ENCODE peak calls at places on chromosomes 2 and 18, in six cellular contexts. One of them, this sample, is unnamed.
A peak's percentile ranks its signal among the peaks of the same experiment; 100 is the strongest.

GRCh38 chr2:177984739-177985138 is 87.8 kb downstream of the PDE11A start:
- DNase-seq in cardiac muscle cell: peak; percentile 6
- DNase-seq in lung: no peak
- DNase-seq in GM23248: peak; percentile 50
- DNase-seq in KG1: no peak
- DNase-seq in hepatic stellate cell: no peak
- DNase-seq in this sample: peak; percentile 36

GRCh38 chr2:240467659-240468299 is 32.3 kb downstream of the GPC1 start:
- DNase-seq in cardiac muscle cell: no peak
- DNase-seq in lung: peak; percentile 26
- DNase-seq in GM23248: no peak
- DNase-seq in KG1: no peak
- DNase-seq in hepatic stellate cell: no peak
- DNase-seq in this sample: no peak

GRCh38 chr2:71578665-71579371 is 125.5 kb downstream of the DYSF start:
- DNase-seq in cardiac muscle cell: no peak
- DNase-seq in lung: peak; percentile 33
- DNase-seq in GM23248: peak; percentile 84
- DNase-seq in KG1: no peak
- DNase-seq in hepatic stellate cell: peak; percentile 90
- DNase-seq in this sample: no peak

GRCh38 chr2:16012626-16013501 is 72.5 kb downstream of the MYCN start:
- DNase-seq in cardiac muscle cell: no peak
- DNase-seq in lung: peak; percentile 60
- DNase-seq in GM23248: no peak
- DNase-seq in KG1: no peak
- DNase-seq in hepatic stellate cell: no peak
- DNase-seq in this sample: no peak

GRCh38 chr2:104758199-104758620 is 95.7 kb upstream of the POU3F3 start:
- DNase-seq in cardiac muscle cell: peak; percentile 33
- DNase-seq in lung: no peak
- DNase-seq in GM23248: peak; percentile 41
- DNase-seq in KG1: no peak
- DNase-seq in hepatic stellate cell: no peak
- DNase-seq in this sample: no peak

GRCh38 chr18:60722742-60723141 is 350.2 kb upstream of the MC4R start:
- DNase-seq in cardiac muscle cell: no peak
- DNase-seq in lung: no peak
- DNase-seq in GM23248: no peak
- DNase-seq in KG1: no peak
- DNase-seq in hepatic stellate cell: no peak
- DNase-seq in this sample: no peak

GRCh38 chr2:180979086-180979934 is 1.1 kb upstream of the UBE2E3 start:
- DNase-seq in cardiac muscle cell: peak; percentile 36
- DNase-seq in lung: no peak
- DNase-seq in GM23248: peak; percentile 77
- DNase-seq in KG1: no peak
- DNase-seq in hepatic stellate cell: peak; percentile 61
- DNase-seq in this sample: peak; percentile 90

GRCh38 chr2:83594261-83594660 is 864.8 kb downstream of the SUCLG1 start:
- DNase-seq in cardiac muscle cell: no peak
- DNase-seq in lung: no peak
- DNase-seq in GM23248: peak; percentile 78
- DNase-seq in KG1: no peak
- DNase-seq in hepatic stellate cell: no peak
- DNase-seq in this sample: no peak

GRCh38 chr2:240326246-240326645 is 109.2 kb upstream of the GPC1 start:
- DNase-seq in cardiac muscle cell: no peak
- DNase-seq in lung: no peak
- DNase-seq in GM23248: peak; percentile 29
- DNase-seq in KG1: no peak
- DNase-seq in hepatic stellate cell: no peak
- DNase-seq in this sample: peak; percentile 51

GRCh38 chr2:538646-539045 is 138.6 kb downstream of the TMEM18 start:
- DNase-seq in cardiac muscle cell: no peak
- DNase-seq in lung: no peak
- DNase-seq in GM23248: no peak
- DNase-seq in KG1: no peak
- DNase-seq in hepatic stellate cell: no peak
- DNase-seq in this sample: no peak

GRCh38 chr2:145170787-145171186 is 650.9 kb upstream of the ZEB2 start:
- DNase-seq in cardiac muscle cell: no peak
- DNase-seq in lung: no peak
- DNase-seq in GM23248: no peak
- DNase-seq in KG1: no peak
- DNase-seq in hepatic stellate cell: no peak
- DNase-seq in this sample: peak; percentile 21

GRCh38 chr2:177908182-177908581 is 164.4 kb downstream of the PDE11A start:
- DNase-seq in cardiac muscle cell: no peak
- DNase-seq in lung: no peak
- DNase-seq in GM23248: no peak
- DNase-seq in KG1: peak; percentile 28
- DNase-seq in hepatic stellate cell: no peak
- DNase-seq in this sample: peak; percentile 40

GRCh38 chr2:165745916-165746315 is 48.1 kb downstream of the GALNT3 start:
- DNase-seq in cardiac muscle cell: no peak
- DNase-seq in lung: peak; percentile 74
- DNase-seq in GM23248: peak; percentile 41
- DNase-seq in KG1: no peak
- DNase-seq in hepatic stellate cell: no peak
- DNase-seq in this sample: no peak

GRCh38 chr2:229445013-229445412 is 173.9 kb upstream of the PID1 start:
- DNase-seq in cardiac muscle cell: no peak
- DNase-seq in lung: peak; percentile 40
- DNase-seq in GM23248: peak; percentile 97
- DNase-seq in KG1: no peak
- DNase-seq in hepatic stellate cell: peak; percentile 61
- DNase-seq in this sample: peak; percentile 98

GRCh38 chr2:193517615-193518014 is 1322.9 kb upstream of the TMEFF2 start:
- DNase-seq in cardiac muscle cell: no peak
- DNase-seq in lung: no peak
- DNase-seq in GM23248: no peak
- DNase-seq in KG1: no peak
- DNase-seq in hepatic stellate cell: no peak
- DNase-seq in this sample: peak; percentile 44

GRCh38 chr2:206239157-206239556 is 35.3 kb upstream of the ZDBF2 start:
- DNase-seq in cardiac muscle cell: no peak
- DNase-seq in lung: no peak
- DNase-seq in GM23248: no peak
- DNase-seq in KG1: no peak
- DNase-seq in hepatic stellate cell: no peak
- DNase-seq in this sample: no peak

GRCh38 chr2:232365621-232366321 is 12.8 kb upstream of the ALPP start:
- DNase-seq in cardiac muscle cell: no peak
- DNase-seq in lung: no peak
- DNase-seq in GM23248: peak; percentile 60
- DNase-seq in KG1: peak; percentile 4
- DNase-seq in hepatic stellate cell: peak; percentile 62
- DNase-seq in this sample: peak; percentile 64

GRCh38 chr2:84970956-84971798 is at the start of gene KCMF1:
- DNase-seq in cardiac muscle cell: peak; percentile 80
- DNase-seq in lung: peak; percentile 84
- DNase-seq in GM23248: peak; percentile 86
- DNase-seq in KG1: no peak
- DNase-seq in hepatic stellate cell: peak; percentile 86
- DNase-seq in this sample: peak; percentile 80

GRCh38 chr2:141707486-141707885 is 423.3 kb downstream of the LRP1B start:
- DNase-seq in cardiac muscle cell: no peak
- DNase-seq in lung: no peak
- DNase-seq in GM23248: no peak
- DNase-seq in KG1: no peak
- DNase-seq in hepatic stellate cell: no peak
- DNase-seq in this sample: no peak

GRCh38 chr2:240308111-240308651 is 127.3 kb upstream of the GPC1 start:
- DNase-seq in cardiac muscle cell: no peak
- DNase-seq in lung: no peak
- DNase-seq in GM23248: no peak
- DNase-seq in KG1: no peak
- DNase-seq in hepatic stellate cell: no peak
- DNase-seq in this sample: no peak

GRCh38 chr18:54845788-54846187 is 17.5 kb downstream of the RAB27B start:
- DNase-seq in cardiac muscle cell: no peak
- DNase-seq in lung: no peak
- DNase-seq in GM23248: peak; percentile 39
- DNase-seq in KG1: no peak
- DNase-seq in hepatic stellate cell: peak; percentile 13
- DNase-seq in this sample: peak; percentile 66

GRCh38 chr2:30371028-30371708 is 75.9 kb upstream of the LCLAT1 start:
- DNase-seq in cardiac muscle cell: no peak
- DNase-seq in lung: no peak
- DNase-seq in GM23248: no peak
- DNase-seq in KG1: no peak
- DNase-seq in hepatic stellate cell: no peak
- DNase-seq in this sample: no peak

GRCh38 chr2:112481528-112482228 is at the start of gene TTL:
- DNase-seq in cardiac muscle cell: peak; percentile 89
- DNase-seq in lung: peak; percentile 74
- DNase-seq in GM23248: peak; percentile 90
- DNase-seq in KG1: peak; percentile 71
- DNase-seq in hepatic stellate cell: peak; percentile 75
- DNase-seq in this sample: peak; percentile 72

GRCh38 chr18:59719533-59720325 is 22.5 kb upstream of the CCBE1 start:
- DNase-seq in cardiac muscle cell: no peak
- DNase-seq in lung: no peak
- DNase-seq in GM23248: peak; percentile 92
- DNase-seq in KG1: no peak
- DNase-seq in hepatic stellate cell: peak; percentile 81
- DNase-seq in this sample: peak; percentile 91

GRCh38 chr2:15943914-15944313 is 3.6 kb downstream of the MYCN start:
- DNase-seq in cardiac muscle cell: peak; percentile 24
- DNase-seq in lung: no peak
- DNase-seq in GM23248: no peak
- DNase-seq in KG1: peak; percentile 31
- DNase-seq in hepatic stellate cell: no peak
- DNase-seq in this sample: no peak

GRCh38 chr2:48906640-48907039 is 151.1 kb upstream of the LHCGR start:
- DNase-seq in cardiac muscle cell: no peak
- DNase-seq in lung: no peak
- DNase-seq in GM23248: no peak
- DNase-seq in KG1: no peak
- DNase-seq in hepatic stellate cell: no peak
- DNase-seq in this sample: no peak

GRCh38 chr2:74072542-74072941 is 75.2 kb downstream of the BOLA3 start:
- DNase-seq in cardiac muscle cell: no peak
- DNase-seq in lung: no peak
- DNase-seq in GM23248: no peak
- DNase-seq in KG1: no peak
- DNase-seq in hepatic stellate cell: no peak
- DNase-seq in this sample: no peak

GRCh38 chr2:180728928-180729559 is 251.4 kb upstream of the UBE2E3 start:
- DNase-seq in cardiac muscle cell: no peak
- DNase-seq in lung: no peak
- DNase-seq in GM23248: peak; percentile 95
- DNase-seq in KG1: no peak
- DNase-seq in hepatic stellate cell: peak; percentile 12
- DNase-seq in this sample: peak; percentile 97

GRCh38 chr2:653645-654425 is 23.4 kb downstream of the TMEM18 start:
- DNase-seq in cardiac muscle cell: no peak
- DNase-seq in lung: peak; percentile 18
- DNase-seq in GM23248: no peak
- DNase-seq in KG1: no peak
- DNase-seq in hepatic stellate cell: no peak
- DNase-seq in this sample: no peak

GRCh38 chr2:141519906-141520305 is 610.9 kb downstream of the LRP1B start:
- DNase-seq in cardiac muscle cell: no peak
- DNase-seq in lung: no peak
- DNase-seq in GM23248: no peak
- DNase-seq in KG1: no peak
- DNase-seq in hepatic stellate cell: no peak
- DNase-seq in this sample: no peak

GRCh38 chr18:55588876-55589595 is 1.0 kb upstream of the TCF4 start:
- DNase-seq in cardiac muscle cell: no peak
- DNase-seq in lung: no peak
- DNase-seq in GM23248: peak; percentile 31
- DNase-seq in KG1: peak; percentile 59
- DNase-seq in hepatic stellate cell: no peak
- DNase-seq in this sample: peak; percentile 48

GRCh38 chr2:54597153-54597827 is 126.2 kb upstream of the EML6 start:
- DNase-seq in cardiac muscle cell: no peak
- DNase-seq in lung: no peak
- DNase-seq in GM23248: no peak
- DNase-seq in KG1: no peak
- DNase-seq in hepatic stellate cell: no peak
- DNase-seq in this sample: no peak

GRCh38 chr2:76870011-76870410 is 652.2 kb downstream of the LRRTM4 start:
- DNase-seq in cardiac muscle cell: no peak
- DNase-seq in lung: no peak
- DNase-seq in GM23248: peak; percentile 7
- DNase-seq in KG1: no peak
- DNase-seq in hepatic stellate cell: no peak
- DNase-seq in this sample: no peak

GRCh38 chr2:27316655-27317412 is 6.1 kb downstream of the MPV17 start:
- DNase-seq in cardiac muscle cell: no peak
- DNase-seq in lung: no peak
- DNase-seq in GM23248: no peak
- DNase-seq in KG1: no peak
- DNase-seq in hepatic stellate cell: no peak
- DNase-seq in this sample: no peak

GRCh38 chr2:119261498-119262225 is 38.0 kb downstream of the STEAP3 start:
- DNase-seq in cardiac muscle cell: no peak
- DNase-seq in lung: no peak
- DNase-seq in GM23248: no peak
- DNase-seq in KG1: no peak
- DNase-seq in hepatic stellate cell: no peak
- DNase-seq in this sample: no peak

GRCh38 chr2:105328281-105329196 is 996 bp downstream of the TGFBRAP1 start:
- DNase-seq in cardiac muscle cell: no peak
- DNase-seq in lung: no peak
- DNase-seq in GM23248: peak; percentile 23
- DNase-seq in KG1: no peak
- DNase-seq in hepatic stellate cell: peak; percentile 34
- DNase-seq in this sample: peak; percentile 55

This sample was measured in ELR.